ENCODE peak calls at places on chromosomes 11 and 22, in four cellular contexts. E, K, S and T are unnamed samples.

GRCh38 chr11:46315033-46315738 is 32.1 kb upstream of the DGKZ start:
- DNase-seq in E (peak; percentile 83), S (peak; percentile 90), K (peak; percentile 77), T (no peak)

GRCh38 chr11:115652501-115652900 is 148.3 kb upstream of the CADM1 start:
- DNase-seq in E (no peak), K (no peak), S (no peak), T (no peak)

GRCh38 chr11:43489869-43490465 is 131.2 kb downstream of the TTC17 start:
- DNase-seq in E (peak; percentile 12), K (no peak), S (no peak), T (no peak)

GRCh38 chr22:48580481-48580970 is 1247.1 kb downstream of the BRD1 start:
- DNase-seq in S (no peak), K (no peak), E (no peak), T (peak; percentile 21)

GRCh38 chr11:31443802-31444201 is 65.6 kb downstream of the IMMP1L start:
- DNase-seq in K (no peak), S (no peak), E (no peak), T (no peak)

GRCh38 chr11:128496684-128497056 is 90.7 kb downstream of the ETS1 start:
- DNase-seq in E (no peak), K (no peak), S (no peak), T (no peak)

GRCh38 chr11:19802773-19803293 is 90.2 kb downstream of the NAV2 start:
- DNase-seq in E (no peak), S (no peak), K (no peak), T (no peak)

GRCh38 chr22:40960137-40960536 is 9.0 kb downstream of the RBX1 start:
- DNase-seq in S (no peak), K (no peak), E (no peak), T (no peak)

GRCh38 chr11:122784325-122785155 is 53.8 kb upstream of the CRTAM start:
- DNase-seq in S (no peak), E (peak; percentile 99), K (no peak), T (no peak)

GRCh38 chr22:45320326-45320976 is 10.7 kb downstream of the FAM118A start:
- DNase-seq in S (no peak), E (peak; percentile 84), K (no peak), T (no peak)

GRCh38 chr11:34676227-34676626 is 55.3 kb downstream of the EHF start:
- DNase-seq in K (no peak), S (no peak), E (no peak), T (no peak)

GRCh38 chr22:47933891-47934290 is 1171.4 kb downstream of the TBC1D22A start:
- DNase-seq in K (no peak), S (no peak), E (no peak), T (no peak)

GRCh38 chr11:134612416-134613030 is 200.5 kb upstream of the B3GAT1 start:
- DNase-seq in E (no peak), S (no peak), K (no peak), T (no peak)

GRCh38 chr11:3107608-3108182 is 50.5 kb upstream of the CARS1 start:
- DNase-seq in E (no peak), K (no peak), S (no peak), T (peak; percentile 60)

GRCh38 chr11:69842746-69843528 is 23.7 kb upstream of the FGF3 start:
- DNase-seq in S (no peak), E (no peak), K (no peak), T (no peak)

GRCh38 chr22:24421428-24421931 is 5.9 kb upstream of the ADORA2A start:
- DNase-seq in K (no peak), S (peak; percentile 49), E (no peak), T (no peak)